ENCODE peak calls at places on chromosomes 16 and 17, in six cellular contexts. V, M, O, F, J and C are unnamed samples.

GRCh38 chr16:89113661-89114060 is 20.0 kb downstream of the ACSF3 start:
- DNase-seq in M (no peak), J (no peak), V (no peak), F (no peak), O (no peak), C (no peak)

GRCh38 chr17:56593073-56593740 is at the start of gene NOG:
- DNase-seq in O (no peak), F (no peak), V (peak), J (peak), M (peak), C (no peak)

GRCh38 chr17:76584427-76585047 is 1.1 kb downstream of the ST6GALNAC2 start:
- DNase-seq in F (no peak), M (no peak), V (no peak), J (no peak), O (peak), C (no peak)

GRCh38 chr17:60630352-60630751 is 30.4 kb downstream of the PPM1D start:
- DNase-seq in F (no peak), O (no peak), J (peak), V (no peak), M (peak), C (no peak)

GRCh38 chr17:70610161-70610560 is 440.8 kb downstream of the KCNJ2 start:
- DNase-seq in V (no peak), M (no peak), O (no peak), F (no peak), J (no peak), C (no peak)

GRCh38 chr17:40915199-40915661 is 22.2 kb downstream of the KRT23 start:
- DNase-seq in O (no peak), J (no peak), M (peak), V (no peak), F (no peak), C (no peak)

GRCh38 chr16:87812200-87812656 is 46.4 kb upstream of the KLHDC4 start:
- DNase-seq in F (no peak), J (no peak), V (no peak), O (peak), M (no peak), C (no peak)

GRCh38 chr16:66361604-66362135 is 4.8 kb upstream of the CDH5 start:
- DNase-seq in F (no peak), M (no peak), J (no peak), V (no peak), O (no peak), C (no peak)

GRCh38 chr17:67223924-67224323 is 21.1 kb downstream of the HELZ start:
- DNase-seq in O (no peak), J (no peak), F (no peak), M (no peak), V (no peak), C (no peak)

GRCh38 chr16:71723537-71724319 is 773 bp downstream of the PHLPP2 start:
- DNase-seq in M (peak), O (peak), V (peak), J (no peak), F (peak), C (no peak)

GRCh38 chr17:47192549-47192948 is 3.5 kb upstream of the CDC27 start:
- DNase-seq in O (no peak), V (no peak), M (no peak), J (no peak), F (no peak), C (no peak)

GRCh38 chr17:5473906-5474305 is 5.1 kb upstream of the DHX33 start:
- DNase-seq in V (no peak), O (no peak), F (no peak), J (no peak), M (no peak), C (no peak)

GRCh38 chr16:28291651-28292626 is at the start of gene SBK1:
- DNase-seq in F (peak), M (peak), J (peak), O (peak), V (peak), C (no peak)

GRCh38 chr16:2828521-2828840 is 1.6 kb upstream of the ZG16B start:
- DNase-seq in F (no peak), J (no peak), M (no peak), V (no peak), O (no peak), C (no peak)

GRCh38 chr17:5772720-5773119 is 188.4 kb upstream of the NLRP1 start:
- DNase-seq in F (no peak), O (no peak), V (no peak), M (no peak), J (no peak), C (no peak)

GRCh38 chr17:75894049-75894742 is 2.6 kb downstream of the TRIM65 start:
- DNase-seq in O (peak), F (no peak), J (no peak), M (no peak), V (no peak), C (no peak)

GRCh38 chr16:8848939-8849391 is 19.8 kb downstream of the CARHSP1 start:
- DNase-seq in O (peak), J (no peak), M (no peak), F (no peak), V (peak), C (no peak)
- TF ChIP-seq POLR2AphosphoS5 in O (no peak), J (no peak), M (no peak), F (no peak), V (peak), C (no peak)

GRCh38 chr16:77212736-77213541 is 13.7 kb downstream of the SYCE1L start:
- DNase-seq in F (peak), J (no peak), O (peak), V (peak), M (peak), C (no peak)

GRCh38 chr16:77211880-77212735 is 12.9 kb downstream of the SYCE1L start:
- DNase-seq in O (no peak), J (no peak), M (peak), V (peak), F (peak), C (no peak)

GRCh38 chr16:77213542-77214108 is 14.4 kb downstream of the SYCE1L start:
- DNase-seq in M (peak), V (no peak), O (no peak), J (no peak), F (no peak), C (no peak)

GRCh38 chr16:77219437-77219836 is 20.2 kb downstream of the SYCE1L start:
- DNase-seq in M (no peak), V (no peak), J (no peak), F (no peak), O (no peak), C (no peak)

DNA sequence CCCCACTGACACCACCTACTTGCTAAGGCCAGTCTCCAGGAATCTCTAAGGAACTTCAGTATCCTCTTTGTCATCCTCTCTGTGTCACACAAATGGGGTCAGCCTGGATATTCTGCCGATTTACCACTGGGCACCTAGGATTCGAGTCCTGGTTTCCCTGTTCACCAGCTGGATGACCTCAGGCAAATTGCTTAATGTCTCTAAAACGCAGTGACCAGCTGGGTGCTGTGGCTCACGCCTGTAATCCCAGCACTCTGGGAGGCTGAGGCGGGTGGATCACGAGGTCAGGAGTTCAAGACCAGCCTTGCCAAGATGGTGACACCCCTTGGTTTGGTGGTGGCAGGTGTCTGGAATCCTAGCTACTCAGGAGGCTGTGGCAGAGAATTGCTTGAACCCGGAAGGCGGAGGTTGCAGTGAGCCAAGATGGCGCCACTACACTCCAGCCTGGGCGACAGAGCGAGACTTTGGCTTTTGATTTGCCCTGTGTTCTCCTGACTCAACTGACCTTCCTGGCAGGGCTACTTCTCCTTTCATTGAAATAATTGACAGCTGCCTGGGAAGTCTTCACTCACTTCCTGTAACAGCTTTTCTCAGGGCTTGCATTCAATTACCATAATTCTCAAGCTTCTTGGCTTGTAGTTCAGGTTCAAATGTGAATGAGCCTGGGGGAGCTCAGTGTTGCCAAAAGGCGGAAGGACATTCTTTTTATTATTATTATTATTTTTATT is 15.4 kb downstream of the SYCE1L start:
- DNase-seq in J (no peak), V (no peak), F (no peak), O (no peak), M (no peak), C (no peak)
- TF ChIP-seq POLR2AphosphoS5 in J (no peak), V (no peak), F (no peak), O (no peak), M (no peak), C (no peak)

GRCh38 chr16:11480634-11481033 is 106.1 kb downstream of the LITAF start:
- DNase-seq in O (no peak), M (no peak), F (no peak), J (no peak), V (no peak), C (no peak)
- TF ChIP-seq POLR2AphosphoS5 in O (no peak), M (no peak), F (no peak), J (no peak), V (no peak), C (no peak)

GRCh38 chr16:69106491-69107291 is 1.2 kb downstream of the HAS3 start:
- DNase-seq in O (no peak), J (no peak), M (peak), V (peak), F (no peak), C (no peak)

GRCh38 chr16:69107311-69107962 is 2.0 kb downstream of the HAS3 start:
- DNase-seq in V (peak), M (peak), O (no peak), J (no peak), F (peak), C (no peak)

GRCh38 chr16:69108905-69109252 is 3.4 kb downstream of the HAS3 start:
- DNase-seq in J (no peak), V (no peak), M (no peak), F (no peak), O (no peak), C (no peak)

GRCh38 chr16:69109486-69110270 is 4.2 kb downstream of the HAS3 start:
- DNase-seq in M (no peak), V (no peak), F (no peak), J (no peak), O (no peak), C (no peak)

GRCh38 chr16:69108069-69108904 is 2.8 kb downstream of the HAS3 start:
- DNase-seq in M (no peak), O (no peak), J (no peak), F (no peak), V (no peak), C (no peak)
- TF ChIP-seq POLR2AphosphoS5 in M (no peak), O (no peak), J (no peak), F (no peak), V (no peak), C (no peak)

GRCh38 chr17:35795007-35795870 is at the start of gene MMP28:
- DNase-seq in O (no peak), M (peak), J (no peak), V (peak), F (peak), C (peak)
- TF ChIP-seq POLR2AphosphoS5 in O (peak), M (no peak), J (no peak), V (no peak), F (peak), C (peak)

DNA sequence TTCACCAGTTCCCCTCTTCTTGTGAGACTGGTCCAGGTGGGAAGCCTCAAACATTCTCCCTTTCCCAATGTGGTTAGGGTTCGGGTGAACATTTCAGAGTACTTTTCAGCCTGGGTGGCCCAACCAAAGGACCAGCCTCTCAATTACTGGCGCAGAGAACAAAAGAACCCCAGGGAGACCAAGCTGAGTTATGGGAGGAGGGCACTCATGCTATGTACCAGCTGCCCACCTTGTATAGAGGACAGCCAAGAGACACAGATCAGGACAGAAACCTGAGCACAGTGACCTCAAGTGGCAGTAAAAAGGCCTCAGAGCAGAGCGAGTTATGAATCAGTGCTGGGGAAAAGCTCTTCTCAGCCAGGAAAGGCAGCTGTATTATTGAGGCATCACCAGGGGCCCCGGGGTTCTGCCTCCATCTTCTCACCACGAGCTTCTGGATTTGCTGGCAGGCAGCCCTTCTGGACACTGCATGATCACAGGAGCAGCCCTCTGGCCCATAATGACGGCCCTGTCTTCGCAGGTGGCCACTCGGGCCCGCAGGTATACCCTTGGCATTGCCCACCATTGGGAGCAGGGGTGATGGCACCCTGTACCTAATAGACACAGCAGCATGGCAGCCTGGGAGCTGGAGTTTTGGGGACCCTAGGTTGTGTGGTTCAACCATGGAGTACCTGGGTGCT is 3.8 kb downstream of the G6PC3 start:
- DNase-seq in V (no peak), O (no peak), F (no peak), J (no peak), M (no peak), C (no peak)
- TF ChIP-seq POLR2AphosphoS5 in V (no peak), O (no peak), F (no peak), J (no peak), M (no peak), C (no peak)